ENCODE peak calls at places on chromosomes 4 and X, in four cellular contexts. One of them, this sample, is unnamed.
A peak's percentile ranks its signal among the peaks of the same experiment; 100 is the strongest.

GRCh38 chr4:32789026-32789608 is 2068.9 kb downstream of the PCDH7 start:
- DNase-seq in K562: no peak
- DNase-seq in GM12878: no peak
- DNase-seq in HepG2: no peak
- DNase-seq in this sample: no peak

GRCh38 chr4:663046-663437 is 11.0 kb downstream of the ATP5ME start:
- DNase-seq in K562: no peak
- DNase-seq in GM12878: no peak
- DNase-seq in HepG2: no peak
- DNase-seq in this sample: no peak

GRCh38 chr4:139593091-139593564 is 37.1 kb upstream of the SETD7 start:
- DNase-seq in HepG2: peak; percentile 45
- DNase-seq in GM12878: no peak
- DNase-seq in K562: no peak
- DNase-seq in this sample: no peak

GRCh38 chr4:23373269-23373668 is 516.6 kb downstream of the PPARGC1A start:
- DNase-seq in HepG2: no peak
- DNase-seq in GM12878: no peak
- DNase-seq in K562: peak; percentile 19
- DNase-seq in this sample: no peak

GRCh38 chr4:7134737-7135388 is 57.5 kb upstream of the SORCS2 start:
- DNase-seq in GM12878: no peak
- DNase-seq in K562: no peak
- DNase-seq in HepG2: no peak
- DNase-seq in this sample: no peak

GRCh38 chr4:109994415-109994827 is 81.7 kb downstream of the EGF start:
- DNase-seq in K562: no peak
- DNase-seq in GM12878: peak; percentile 57
- DNase-seq in HepG2: no peak
- DNase-seq in this sample: no peak

GRCh38 chr4:89308161-89308500 is 531 bp upstream of the GPRIN3 start:
- DNase-seq in GM12878: no peak
- DNase-seq in HepG2: no peak
- DNase-seq in K562: no peak
- DNase-seq in this sample: no peak

GRCh38 chr4:144709159-144709558 is 63.2 kb downstream of the HHIP start:
- DNase-seq in GM12878: no peak
- DNase-seq in K562: no peak
- DNase-seq in HepG2: no peak
- DNase-seq in this sample: no peak

GRCh38 chr4:111066001-111066400 is 443.1 kb upstream of the PITX2 start:
- DNase-seq in K562: no peak
- DNase-seq in GM12878: no peak
- DNase-seq in HepG2: no peak
- DNase-seq in this sample: no peak

GRCh38 chrX:153646620-153647373 is at the start of gene DUSP9:
- DNase-seq in HepG2: peak; percentile 83
- DNase-seq in K562: peak; percentile 83
- DNase-seq in GM12878: no peak
- DNase-seq in this sample: peak; percentile 49

GRCh38 chr4:152290522-152290921 is 245.4 kb downstream of the FBXW7 start:
- DNase-seq in GM12878: no peak
- DNase-seq in HepG2: no peak
- DNase-seq in K562: no peak
- DNase-seq in this sample: no peak
- TF ChIP-seq ETV6 in GM12878: no peak
- TF ChIP-seq ETV6 in HepG2: no peak
- TF ChIP-seq ETV6 in K562: no peak
- TF ChIP-seq ETV6 in this sample: no peak

GRCh38 chrX:20032201-20032600 is 41.3 kb upstream of the BCLAF3 start:
- DNase-seq in K562: no peak
- DNase-seq in HepG2: no peak
- DNase-seq in GM12878: no peak
- DNase-seq in this sample: no peak

GRCh38 chrX:20028588-20028987 is 37.7 kb upstream of the BCLAF3 start:
- DNase-seq in GM12878: no peak
- DNase-seq in K562: no peak
- DNase-seq in HepG2: peak; percentile 53
- DNase-seq in this sample: no peak

GRCh38 chrX:20029728-20030127 is 38.9 kb upstream of the BCLAF3 start:
- DNase-seq in K562: no peak
- DNase-seq in GM12878: peak; percentile 2
- DNase-seq in HepG2: peak; percentile 82
- DNase-seq in this sample: no peak

GRCh38 chrX:20026278-20026677 is 35.4 kb upstream of the BCLAF3 start:
- DNase-seq in HepG2: peak; percentile 50
- DNase-seq in GM12878: no peak
- DNase-seq in K562: no peak
- DNase-seq in this sample: no peak
- TF ChIP-seq TCF7 in HepG2: no peak
- TF ChIP-seq TCF7 in GM12878: no peak
- TF ChIP-seq TCF7 in K562: no peak
- TF ChIP-seq TCF7 in this sample: no peak

GRCh38 chr4:95693594-95693993 is 144.8 kb upstream of the UNC5C start:
- DNase-seq in K562: no peak
- DNase-seq in GM12878: no peak
- DNase-seq in HepG2: no peak
- DNase-seq in this sample: peak; percentile 17
- TF ChIP-seq CBFB in K562: no peak
- TF ChIP-seq CBFB in GM12878: no peak
- TF ChIP-seq CBFB in HepG2: no peak
- TF ChIP-seq CBFB in this sample: no peak

DNA sequence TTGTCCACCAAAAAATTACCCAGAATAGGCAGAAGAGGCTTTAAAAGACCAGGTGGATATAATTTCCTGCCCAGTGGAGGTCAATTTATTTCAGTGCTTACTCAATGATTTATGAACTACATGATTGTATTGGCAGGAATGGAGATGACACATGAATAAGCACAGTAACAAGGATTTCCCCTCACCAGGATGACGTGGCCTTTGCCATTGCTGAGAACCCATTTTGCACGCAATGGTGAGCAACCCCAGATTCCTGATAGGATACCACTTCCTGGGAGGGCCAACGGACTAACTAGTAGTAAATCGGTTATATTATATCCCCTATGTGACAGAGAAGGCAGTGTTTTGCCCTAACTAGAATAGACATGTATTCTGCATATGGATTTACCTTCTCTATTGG is 11.6 kb upstream of the TTC29 start:
- DNase-seq in GM12878: no peak
- DNase-seq in HepG2: no peak
- DNase-seq in K562: no peak
- DNase-seq in this sample: no peak
- TF ChIP-seq ETV6 in GM12878: no peak
- TF ChIP-seq ETV6 in HepG2: no peak
- TF ChIP-seq ETV6 in K562: no peak
- TF ChIP-seq ETV6 in this sample: no peak

GRCh38 chr4:15153662-15154061 is 151.4 kb downstream of the CPEB2 start:
- DNase-seq in GM12878: no peak
- DNase-seq in HepG2: no peak
- DNase-seq in K562: peak; percentile 42
- DNase-seq in this sample: no peak

GRCh38 chr4:15147709-15148651 is 145.7 kb downstream of the CPEB2 start:
- DNase-seq in GM12878: no peak
- DNase-seq in HepG2: peak; percentile 59
- DNase-seq in K562: no peak
- DNase-seq in this sample: no peak

GRCh38 chr4:15150636-15151432 is 148.6 kb downstream of the CPEB2 start:
- DNase-seq in K562: peak; percentile 15
- DNase-seq in HepG2: no peak
- DNase-seq in GM12878: no peak
- DNase-seq in this sample: no peak

GRCh38 chr4:15149234-15149841 is 147.1 kb downstream of the CPEB2 start:
- DNase-seq in GM12878: peak; percentile 33
- DNase-seq in K562: peak; percentile 14
- DNase-seq in HepG2: no peak
- DNase-seq in this sample: no peak

GRCh38 chr4:15149842-15150592 is 147.7 kb downstream of the CPEB2 start:
- DNase-seq in HepG2: peak; percentile 93
- DNase-seq in K562: peak; percentile 92
- DNase-seq in GM12878: peak; percentile 19
- DNase-seq in this sample: peak; percentile 61
- TF ChIP-seq TCF7 in HepG2: peak; percentile 76
- TF ChIP-seq TCF7 in K562: no peak
- TF ChIP-seq TCF7 in GM12878: no peak
- TF ChIP-seq TCF7 in this sample: no peak

DNA sequence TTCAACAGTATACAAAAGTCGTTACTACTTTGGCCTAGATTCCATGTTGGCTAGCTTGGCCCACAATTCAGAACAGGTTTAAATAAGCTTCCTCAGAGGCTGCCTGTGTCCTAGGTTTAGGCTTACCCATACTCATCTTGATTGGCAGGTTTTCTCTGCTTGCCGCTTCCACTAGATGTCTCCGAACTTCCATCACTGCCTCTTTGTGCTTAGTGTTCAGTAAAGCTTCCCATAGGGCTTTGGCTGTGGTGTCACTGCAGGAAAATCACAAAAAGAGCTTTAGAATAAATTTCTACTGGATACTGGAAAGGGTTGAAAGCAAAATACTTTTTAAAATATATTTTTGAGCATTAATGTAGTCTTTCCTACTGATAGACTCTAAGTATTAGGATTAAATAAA is 52.4 kb downstream of the SCFD2 start:
- DNase-seq in HepG2: peak; percentile 43
- DNase-seq in GM12878: no peak
- DNase-seq in K562: no peak
- DNase-seq in this sample: no peak
- TF ChIP-seq CBFB in HepG2: no peak
- TF ChIP-seq CBFB in GM12878: no peak
- TF ChIP-seq CBFB in K562: no peak
- TF ChIP-seq CBFB in this sample: no peak

DNA sequence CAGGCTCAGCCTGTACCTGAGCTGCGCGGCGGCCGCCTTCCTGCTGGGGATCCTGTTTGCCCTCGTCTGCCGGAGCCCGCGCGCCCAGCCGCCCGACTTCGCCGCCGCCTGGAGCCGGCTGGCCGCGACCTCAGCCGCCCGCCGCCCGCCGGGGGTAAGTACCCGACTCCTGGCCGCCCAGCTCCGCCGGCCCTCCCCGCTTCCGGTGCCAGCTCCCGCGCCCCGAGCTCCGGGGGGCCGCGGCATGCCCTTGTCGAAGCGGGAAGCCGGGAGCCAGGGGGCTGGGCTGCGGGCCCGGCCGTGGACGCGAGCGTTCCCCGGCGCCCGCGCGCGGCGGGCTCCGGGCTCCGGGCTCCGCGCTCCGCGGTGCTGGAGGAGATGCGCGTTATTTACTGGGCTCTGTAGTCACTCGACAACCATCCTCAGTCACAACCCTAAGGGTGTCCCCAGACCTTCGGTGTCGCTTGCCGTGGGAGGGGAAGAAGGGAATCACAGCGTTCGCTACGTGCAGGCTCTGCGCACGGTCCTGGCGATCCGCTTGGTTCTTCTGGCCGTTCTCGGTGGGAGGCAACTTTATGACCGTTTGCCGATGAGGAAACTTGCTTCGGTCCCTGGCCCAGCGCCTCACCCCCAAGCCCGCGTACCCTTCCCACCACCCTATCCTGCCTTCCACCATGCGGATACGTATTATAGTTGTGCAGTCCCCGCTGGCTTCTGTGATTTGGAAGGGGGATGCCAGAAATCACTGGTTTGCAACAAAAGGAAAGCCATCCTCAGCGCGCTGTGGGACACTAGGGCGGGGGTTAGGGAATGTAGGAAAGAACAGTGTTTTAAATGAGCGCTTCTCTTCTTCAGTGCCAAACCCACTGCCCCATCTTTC is 944 bp downstream of the SNX25 start:
- DNase-seq in HepG2: peak; percentile 13
- DNase-seq in GM12878: no peak
- DNase-seq in K562: peak; percentile 55
- DNase-seq in this sample: peak; percentile 59
- TF ChIP-seq ETV6 in HepG2: no peak
- TF ChIP-seq ETV6 in GM12878: no peak
- TF ChIP-seq ETV6 in K562: no peak
- TF ChIP-seq ETV6 in this sample: no peak

GRCh38 chrX:106300656-106301055 is 132.6 kb downstream of the PWWP3B start:
- DNase-seq in K562: no peak
- DNase-seq in HepG2: no peak
- DNase-seq in GM12878: no peak
- DNase-seq in this sample: no peak
- TF ChIP-seq TCF7 in K562: no peak
- TF ChIP-seq TCF7 in HepG2: no peak
- TF ChIP-seq TCF7 in GM12878: no peak
- TF ChIP-seq TCF7 in this sample: no peak

This sample was measured in WTC11.